ENCODE peak calls at places on chromosomes 3 and 15, in eight cellular contexts. One of them, this sample, is unnamed.

GRCh38 chr3:30292192-30292893 is 314.1 kb upstream of the TGFBR2 start:
- DNase-seq in HFFc6: no peak
- DNase-seq in amniotic stem cell: no peak
- DNase-seq in NB4: peak; percentile 31
- DNase-seq in fibroblast of the conjunctiva: peak; percentile 62
- DNase-seq in right lobe of liver: no peak
- DNase-seq in BE2C: no peak
- DNase-seq in effector memory CD8-positive, alpha-beta T cell: no peak
- DNase-seq in this sample: no peak

GRCh38 chr15:31275331-31276262 is 51.0 kb upstream of the KLF13 start:
- DNase-seq in HFFc6: no peak
- DNase-seq in amniotic stem cell: no peak
- DNase-seq in NB4: no peak
- DNase-seq in fibroblast of the conjunctiva: no peak
- DNase-seq in right lobe of liver: peak; percentile 41
- DNase-seq in BE2C: no peak
- DNase-seq in effector memory CD8-positive, alpha-beta T cell: no peak
- DNase-seq in this sample: no peak

GRCh38 chr3:130755666-130756065 is 9.0 kb upstream of the PIK3R4 start:
- DNase-seq in HFFc6: no peak
- DNase-seq in amniotic stem cell: no peak
- DNase-seq in NB4: no peak
- DNase-seq in fibroblast of the conjunctiva: no peak
- DNase-seq in right lobe of liver: no peak
- DNase-seq in BE2C: no peak
- DNase-seq in effector memory CD8-positive, alpha-beta T cell: no peak
- DNase-seq in this sample: no peak

GRCh38 chr3:39378092-39378491 is 5.1 kb upstream of the SLC25A38 start:
- DNase-seq in HFFc6: peak; percentile 32
- DNase-seq in amniotic stem cell: no peak
- DNase-seq in NB4: peak; percentile 61
- DNase-seq in fibroblast of the conjunctiva: no peak
- DNase-seq in right lobe of liver: peak; percentile 79
- DNase-seq in BE2C: peak; percentile 24
- DNase-seq in effector memory CD8-positive, alpha-beta T cell: peak; percentile 45
- DNase-seq in this sample: peak; percentile 4

GRCh38 chr3:138594150-138594934 is at the start of gene CEP70:
- DNase-seq in HFFc6: peak; percentile 89
- DNase-seq in amniotic stem cell: no peak
- DNase-seq in NB4: peak; percentile 90
- DNase-seq in fibroblast of the conjunctiva: peak; percentile 93
- DNase-seq in right lobe of liver: peak; percentile 97
- DNase-seq in BE2C: peak; percentile 96
- DNase-seq in effector memory CD8-positive, alpha-beta T cell: peak; percentile 89
- DNase-seq in this sample: peak; percentile 97

GRCh38 chr3:11995061-11995460 is 9.1 kb upstream of the SYN2 start:
- DNase-seq in HFFc6: no peak
- DNase-seq in amniotic stem cell: no peak
- DNase-seq in NB4: no peak
- DNase-seq in fibroblast of the conjunctiva: no peak
- DNase-seq in right lobe of liver: no peak
- DNase-seq in BE2C: peak; percentile 77
- DNase-seq in effector memory CD8-positive, alpha-beta T cell: no peak
- DNase-seq in this sample: peak; percentile 87

GRCh38 chr15:68639926-68640600 is 61.3 kb downstream of the CORO2B start:
- DNase-seq in HFFc6: peak; percentile 43
- DNase-seq in amniotic stem cell: no peak
- DNase-seq in NB4: no peak
- DNase-seq in fibroblast of the conjunctiva: no peak
- DNase-seq in right lobe of liver: no peak
- DNase-seq in BE2C: no peak
- DNase-seq in effector memory CD8-positive, alpha-beta T cell: no peak
- DNase-seq in this sample: no peak

GRCh38 chr3:133208184-133208583 is 170.0 kb downstream of the TMEM108 start:
- DNase-seq in HFFc6: no peak
- DNase-seq in amniotic stem cell: no peak
- DNase-seq in NB4: no peak
- DNase-seq in fibroblast of the conjunctiva: no peak
- DNase-seq in right lobe of liver: no peak
- DNase-seq in BE2C: no peak
- DNase-seq in effector memory CD8-positive, alpha-beta T cell: no peak
- DNase-seq in this sample: no peak

GRCh38 chr3:56855856-56856538 is 54.2 kb upstream of the ARHGEF3 start:
- DNase-seq in HFFc6: no peak
- DNase-seq in amniotic stem cell: no peak
- DNase-seq in NB4: peak; percentile 45
- DNase-seq in fibroblast of the conjunctiva: no peak
- DNase-seq in right lobe of liver: no peak
- DNase-seq in BE2C: peak; percentile 59
- DNase-seq in effector memory CD8-positive, alpha-beta T cell: no peak
- DNase-seq in this sample: no peak

GRCh38 chr15:57017024-57017423 is 98.6 kb downstream of the TCF12 start:
- DNase-seq in HFFc6: no peak
- DNase-seq in amniotic stem cell: no peak
- DNase-seq in NB4: peak; percentile 30
- DNase-seq in fibroblast of the conjunctiva: no peak
- DNase-seq in right lobe of liver: no peak
- DNase-seq in BE2C: peak; percentile 19
- DNase-seq in effector memory CD8-positive, alpha-beta T cell: no peak
- DNase-seq in this sample: no peak

GRCh38 chr3:32239638-32240550 is 1.4 kb downstream of the CMTM8 start:
- DNase-seq in HFFc6: no peak
- DNase-seq in amniotic stem cell: no peak
- DNase-seq in NB4: peak; percentile 67
- DNase-seq in fibroblast of the conjunctiva: no peak
- DNase-seq in right lobe of liver: peak; percentile 80
- DNase-seq in BE2C: peak; percentile 21
- DNase-seq in effector memory CD8-positive, alpha-beta T cell: peak; percentile 20
- DNase-seq in this sample: peak; percentile 47

GRCh38 chr3:190865828-190866227 is 3.3 kb upstream of the GMNC start:
- DNase-seq in HFFc6: no peak
- DNase-seq in amniotic stem cell: no peak
- DNase-seq in NB4: no peak
- DNase-seq in fibroblast of the conjunctiva: no peak
- DNase-seq in right lobe of liver: no peak
- DNase-seq in BE2C: no peak
- DNase-seq in effector memory CD8-positive, alpha-beta T cell: no peak
- DNase-seq in this sample: no peak

GRCh38 chr3:923161-923910 is 169.5 kb upstream of the CNTN6 start:
- DNase-seq in HFFc6: no peak
- DNase-seq in amniotic stem cell: no peak
- DNase-seq in NB4: no peak
- DNase-seq in fibroblast of the conjunctiva: no peak
- DNase-seq in right lobe of liver: no peak
- DNase-seq in BE2C: no peak
- DNase-seq in effector memory CD8-positive, alpha-beta T cell: no peak
- DNase-seq in this sample: no peak

GRCh38 chr3:32319607-32320006 is 72.0 kb upstream of the CMTM7 start:
- DNase-seq in HFFc6: no peak
- DNase-seq in amniotic stem cell: no peak
- DNase-seq in NB4: no peak
- DNase-seq in fibroblast of the conjunctiva: no peak
- DNase-seq in right lobe of liver: no peak
- DNase-seq in BE2C: no peak
- DNase-seq in effector memory CD8-positive, alpha-beta T cell: no peak
- DNase-seq in this sample: no peak

This sample was measured in SJCRH30.